ENCODE peak calls at places on chromosomes 3 and 15, in five cellular contexts. R is CD8-positive, alpha-beta T cell; L is GM23248; U is A549; F is heart right ventricle. N is an unnamed sample.

GRCh38 chr15:69712999-69713398 is 260.4 kb downstream of the RPLP1 start:
- DNase-seq in R (no peak), F (no peak), L (no peak), U (no peak), N (no peak)

GRCh38 chr3:82462977-82463376 is 701.5 kb upstream of the GBE1 start:
- DNase-seq in R (no peak), U (no peak), L (no peak), F (no peak), N (no peak)

GRCh38 chr3:118785415-118785814 is 249.2 kb downstream of the IGSF11 start:
- DNase-seq in F (no peak), U (no peak), R (no peak), L (no peak), N (no peak)

GRCh38 chr3:152969557-152970300 is 134.8 kb downstream of the P2RY1 start:
- DNase-seq in R (no peak), U (peak), L (peak), F (no peak), N (no peak)

GRCh38 chr3:183253364-183253960 is 409 bp downstream of the B3GNT5 start:
- DNase-seq in F (peak), U (no peak), L (peak), R (peak), N (no peak)

GRCh38 chr15:60154764-60155163 is 150.7 kb downstream of the FOXB1 start:
- DNase-seq in U (no peak), F (no peak), R (no peak), L (no peak), N (no peak)

GRCh38 chr15:62766599-62766998 is 275.9 kb upstream of the TPM1 start:
- DNase-seq in F (no peak), L (no peak), U (no peak), R (no peak), N (no peak)

GRCh38 chr15:98905981-98906711 is 101.4 kb downstream of the PGPEP1L start:
- DNase-seq in L (peak), U (no peak), F (no peak), R (no peak), N (no peak)

GRCh38 chr3:9843715-9844438 is at the start of gene RPUSD3:
- DNase-seq in U (peak), L (peak), F (peak), R (peak), N (peak)

GRCh38 chr3:172282850-172283249 is 165.4 kb downstream of the GHSR start:
- DNase-seq in L (no peak), U (no peak), R (no peak), F (no peak), N (no peak)

DNA sequence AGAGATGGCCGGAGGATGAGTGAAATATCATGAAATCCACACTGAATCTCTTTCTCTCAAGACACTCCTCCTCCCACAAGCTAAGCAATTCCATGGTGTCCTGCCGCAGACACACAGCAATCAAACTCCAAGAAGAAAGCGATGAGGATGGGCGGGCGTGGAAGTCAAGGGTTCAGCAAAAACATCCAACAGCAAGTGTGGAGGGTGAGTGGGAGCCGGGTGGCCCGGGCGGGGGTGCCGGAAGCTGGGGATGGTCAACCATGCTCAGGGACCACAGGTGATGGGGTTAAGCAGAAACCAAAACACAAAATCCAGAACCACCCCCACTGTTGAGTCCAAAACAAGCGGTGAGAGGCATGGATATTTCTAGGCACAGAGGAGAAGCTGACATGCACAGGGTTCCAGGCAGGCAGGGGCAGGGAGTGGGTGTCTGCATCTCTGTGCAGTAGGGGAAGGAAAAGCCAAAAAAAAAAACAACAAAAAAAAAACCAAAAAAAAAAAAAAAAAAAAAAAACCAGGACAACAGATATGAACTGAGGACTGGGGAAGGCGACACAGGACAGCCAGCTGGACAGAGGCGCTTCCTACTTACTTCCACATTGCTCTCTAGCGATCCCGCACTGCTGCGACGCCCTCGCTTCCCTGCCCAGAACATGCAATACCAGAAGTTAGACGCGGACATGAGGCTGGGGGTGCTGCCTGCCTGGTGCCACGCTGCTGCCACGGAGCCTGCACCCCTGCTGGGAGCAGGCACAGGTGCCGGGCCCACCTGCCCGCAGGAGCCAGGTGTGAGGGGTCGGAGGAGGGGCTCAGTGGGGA is 61.0 kb upstream of the RPL32 start:
- DNase-seq in R (no peak), L (no peak), F (no peak), U (no peak), N (no peak)
- H3K27ac ChIP-seq in R (no peak), L (no peak), F (no peak), U (no peak), N (no peak)

DNA sequence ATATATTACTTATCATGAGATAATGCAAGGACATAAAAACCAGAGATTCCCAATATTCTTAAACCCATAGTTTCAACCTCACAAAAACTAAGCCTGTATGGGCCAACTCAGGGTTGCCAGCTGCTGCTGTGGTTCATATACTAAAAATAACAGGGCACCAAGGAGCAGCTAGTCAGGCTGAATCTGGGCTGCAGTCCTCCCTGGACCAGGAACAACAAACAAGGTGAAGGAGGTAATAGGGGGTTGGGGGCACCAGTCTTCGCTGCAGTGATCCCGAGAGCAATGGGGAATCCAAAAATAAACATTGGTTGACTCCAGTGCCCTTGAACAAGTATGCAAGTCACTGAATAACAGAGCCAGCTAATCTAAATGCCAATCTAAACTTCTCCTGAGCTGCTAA is 108.9 kb downstream of the MECOM start:
- DNase-seq in U (no peak), L (no peak), F (no peak), R (no peak), N (no peak)
- H3K27ac ChIP-seq in U (no peak), L (no peak), F (no peak), R (no peak), N (no peak)

DNA sequence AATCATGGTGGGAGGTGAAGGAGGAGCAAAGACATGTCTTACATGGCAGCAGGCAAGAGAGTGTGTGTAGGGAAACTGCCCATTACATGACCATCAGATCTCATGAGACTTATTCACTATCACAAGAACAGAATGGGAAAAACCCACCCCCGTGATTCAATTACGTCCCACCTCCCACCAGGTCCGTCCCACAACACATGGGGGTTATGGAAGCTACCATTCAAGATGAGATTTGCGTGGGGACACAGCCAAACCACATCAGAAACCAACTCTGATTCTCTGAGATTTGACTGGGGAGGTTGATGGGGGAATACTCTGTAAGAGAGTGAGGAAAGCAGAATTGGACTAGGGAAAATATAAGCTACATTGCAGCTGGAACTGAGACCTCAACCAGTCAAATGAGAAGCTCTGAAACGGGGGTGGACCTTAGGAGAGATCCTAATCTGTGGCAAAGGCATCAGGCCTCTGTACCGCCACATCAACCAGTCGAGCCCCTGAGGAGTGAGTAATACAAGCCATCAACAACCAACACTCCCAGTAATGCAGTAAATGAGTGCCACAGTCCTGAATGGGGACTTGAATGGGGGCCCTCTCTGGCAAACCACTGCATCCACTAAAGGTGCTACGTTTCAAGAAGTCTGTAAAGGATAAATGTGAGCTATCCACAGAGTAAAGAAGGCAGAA is 207.9 kb upstream of the GADL1 start:
- DNase-seq in L (no peak), U (no peak), F (no peak), R (no peak), N (no peak)
- H3K27ac ChIP-seq in L (no peak), U (no peak), F (no peak), R (no peak), N (no peak)

GRCh38 chr3:43341788-43342187 is 55.4 kb downstream of the SNRK start:
- DNase-seq in F (no peak), U (no peak), R (no peak), L (no peak), N (no peak)
- H3K27ac ChIP-seq in F (no peak), U (no peak), R (no peak), L (no peak), N (no peak)